ENCODE peak calls at places on chromosomes 6 and 20, in six cellular contexts. One of them, this sample, is unnamed.

GRCh38 chr6:142943746-142944125 is 1.2 kb downstream of the HIVEP2 start:
- DNase-seq in NCI-H2029: no peak
- DNase-seq in OCI-M1: peak
- DNase-seq in LoVo: no peak
- DNase-seq in activated naive CD4-positive, alpha-beta T cell: no peak
- DNase-seq in AG20443: no peak
- DNase-seq in this sample: peak

GRCh38 chr20:53157443-53158408 is 185.6 kb downstream of the TSHZ2 start:
- DNase-seq in activated naive CD4-positive, alpha-beta T cell: no peak
- DNase-seq in LoVo: peak
- DNase-seq in OCI-M1: peak
- DNase-seq in AG20443: no peak
- DNase-seq in NCI-H2029: no peak
- DNase-seq in this sample: peak

GRCh38 chr6:46933751-46934150 is 12.0 kb upstream of the ADGRF5 start:
- DNase-seq in AG20443: no peak
- DNase-seq in activated naive CD4-positive, alpha-beta T cell: no peak
- DNase-seq in OCI-M1: no peak
- DNase-seq in LoVo: no peak
- DNase-seq in NCI-H2029: no peak
- DNase-seq in this sample: no peak

GRCh38 chr6:159217595-159218275 is 48.5 kb downstream of the FNDC1 start:
- DNase-seq in AG20443: peak
- DNase-seq in activated naive CD4-positive, alpha-beta T cell: no peak
- DNase-seq in NCI-H2029: peak
- DNase-seq in OCI-M1: peak
- DNase-seq in LoVo: peak
- DNase-seq in this sample: no peak

GRCh38 chr6:149335924-149336323 is 18.4 kb downstream of the TAB2 start:
- DNase-seq in AG20443: peak
- DNase-seq in NCI-H2029: no peak
- DNase-seq in OCI-M1: no peak
- DNase-seq in activated naive CD4-positive, alpha-beta T cell: no peak
- DNase-seq in LoVo: peak
- DNase-seq in this sample: peak

GRCh38 chr6:90194371-90194841 is 102.2 kb downstream of the BACH2 start:
- DNase-seq in activated naive CD4-positive, alpha-beta T cell: no peak
- DNase-seq in NCI-H2029: no peak
- DNase-seq in LoVo: no peak
- DNase-seq in OCI-M1: no peak
- DNase-seq in AG20443: peak
- DNase-seq in this sample: no peak

GRCh38 chr6:38413097-38413800 is 226.5 kb downstream of the BTBD9 start:
- DNase-seq in NCI-H2029: no peak
- DNase-seq in AG20443: peak
- DNase-seq in activated naive CD4-positive, alpha-beta T cell: no peak
- DNase-seq in LoVo: no peak
- DNase-seq in OCI-M1: no peak
- DNase-seq in this sample: no peak

GRCh38 chr6:112337209-112337638 is 9.9 kb upstream of the RFPL4B start:
- DNase-seq in activated naive CD4-positive, alpha-beta T cell: no peak
- DNase-seq in NCI-H2029: peak
- DNase-seq in AG20443: peak
- DNase-seq in LoVo: peak
- DNase-seq in OCI-M1: peak
- DNase-seq in this sample: no peak

GRCh38 chr6:39343461-39343870 is 21.0 kb upstream of the KCNK16 start:
- DNase-seq in LoVo: no peak
- DNase-seq in AG20443: no peak
- DNase-seq in OCI-M1: no peak
- DNase-seq in NCI-H2029: no peak
- DNase-seq in activated naive CD4-positive, alpha-beta T cell: no peak
- DNase-seq in this sample: no peak

GRCh38 chr6:31048090-31048489 is 37.8 kb downstream of the MUC22 start:
- DNase-seq in LoVo: peak
- DNase-seq in NCI-H2029: no peak
- DNase-seq in AG20443: no peak
- DNase-seq in activated naive CD4-positive, alpha-beta T cell: no peak
- DNase-seq in OCI-M1: no peak
- DNase-seq in this sample: no peak

GRCh38 chr6:1630212-1630770 is 20.6 kb downstream of the FOXC1 start:
- DNase-seq in AG20443: no peak
- DNase-seq in LoVo: no peak
- DNase-seq in OCI-M1: no peak
- DNase-seq in NCI-H2029: no peak
- DNase-seq in activated naive CD4-positive, alpha-beta T cell: no peak
- DNase-seq in this sample: no peak

GRCh38 chr20:37669062-37669772 is 24.6 kb upstream of the CTNNBL1 start:
- DNase-seq in AG20443: no peak
- DNase-seq in LoVo: no peak
- DNase-seq in NCI-H2029: no peak
- DNase-seq in activated naive CD4-positive, alpha-beta T cell: no peak
- DNase-seq in OCI-M1: peak
- DNase-seq in this sample: peak

GRCh38 chr6:49743427-49743826 is 761 bp downstream of the CRISP3 start:
- DNase-seq in OCI-M1: peak
- DNase-seq in NCI-H2029: no peak
- DNase-seq in LoVo: no peak
- DNase-seq in AG20443: no peak
- DNase-seq in activated naive CD4-positive, alpha-beta T cell: no peak
- DNase-seq in this sample: no peak

GRCh38 chr6:169639653-169640278 is 62.1 kb downstream of the WDR27 start:
- DNase-seq in activated naive CD4-positive, alpha-beta T cell: no peak
- DNase-seq in NCI-H2029: no peak
- DNase-seq in LoVo: no peak
- DNase-seq in OCI-M1: no peak
- DNase-seq in AG20443: no peak
- DNase-seq in this sample: no peak

GRCh38 chr6:165600606-165601005 is 62.4 kb downstream of the PDE10A start:
- DNase-seq in AG20443: no peak
- DNase-seq in NCI-H2029: no peak
- DNase-seq in OCI-M1: no peak
- DNase-seq in activated naive CD4-positive, alpha-beta T cell: no peak
- DNase-seq in LoVo: no peak
- DNase-seq in this sample: no peak

GRCh38 chr6:166999845-167000253 is 652 bp downstream of the CEP43 start:
- DNase-seq in NCI-H2029: no peak
- DNase-seq in activated naive CD4-positive, alpha-beta T cell: no peak
- DNase-seq in OCI-M1: peak
- DNase-seq in AG20443: no peak
- DNase-seq in LoVo: no peak
- DNase-seq in this sample: no peak

GRCh38 chr6:169388767-169389166 is 135.1 kb upstream of the THBS2 start:
- DNase-seq in LoVo: no peak
- DNase-seq in activated naive CD4-positive, alpha-beta T cell: no peak
- DNase-seq in NCI-H2029: no peak
- DNase-seq in OCI-M1: no peak
- DNase-seq in AG20443: no peak
- DNase-seq in this sample: no peak

GRCh38 chr6:3490622-3490980 is 33.8 kb upstream of the SLC22A23 start:
- DNase-seq in AG20443: no peak
- DNase-seq in activated naive CD4-positive, alpha-beta T cell: no peak
- DNase-seq in NCI-H2029: no peak
- DNase-seq in LoVo: no peak
- DNase-seq in OCI-M1: no peak
- DNase-seq in this sample: no peak

GRCh38 chr6:36793296-36793912 is 45.8 kb downstream of the CPNE5 start:
- DNase-seq in AG20443: no peak
- DNase-seq in LoVo: no peak
- DNase-seq in NCI-H2029: no peak
- DNase-seq in activated naive CD4-positive, alpha-beta T cell: no peak
- DNase-seq in OCI-M1: no peak
- DNase-seq in this sample: no peak

GRCh38 chr6:14621518-14621917 is 503.9 kb downstream of the CD83 start:
- DNase-seq in NCI-H2029: no peak
- DNase-seq in activated naive CD4-positive, alpha-beta T cell: no peak
- DNase-seq in OCI-M1: no peak
- DNase-seq in LoVo: no peak
- DNase-seq in AG20443: peak
- DNase-seq in this sample: no peak

GRCh38 chr20:1280421-1281102 is 14.5 kb downstream of the SNPH start:
- DNase-seq in NCI-H2029: no peak
- DNase-seq in AG20443: no peak
- DNase-seq in OCI-M1: no peak
- DNase-seq in activated naive CD4-positive, alpha-beta T cell: no peak
- DNase-seq in LoVo: no peak
- DNase-seq in this sample: no peak

GRCh38 chr20:55530763-55531162 is 474.6 kb downstream of the CBLN4 start:
- DNase-seq in activated naive CD4-positive, alpha-beta T cell: no peak
- DNase-seq in NCI-H2029: no peak
- DNase-seq in OCI-M1: no peak
- DNase-seq in AG20443: no peak
- DNase-seq in LoVo: no peak
- DNase-seq in this sample: no peak

GRCh38 chr6:127520061-127520460 is 926 bp upstream of the MTCL3 start:
- DNase-seq in NCI-H2029: no peak
- DNase-seq in activated naive CD4-positive, alpha-beta T cell: no peak
- DNase-seq in LoVo: no peak
- DNase-seq in AG20443: no peak
- DNase-seq in OCI-M1: peak
- DNase-seq in this sample: peak

GRCh38 chr20:24871429-24872213 is 77.4 kb upstream of the CST7 start:
- DNase-seq in NCI-H2029: no peak
- DNase-seq in activated naive CD4-positive, alpha-beta T cell: no peak
- DNase-seq in LoVo: no peak
- DNase-seq in AG20443: no peak
- DNase-seq in OCI-M1: no peak
- DNase-seq in this sample: no peak

GRCh38 chr6:22613695-22614094 is 44.3 kb downstream of the HDGFL1 start:
- DNase-seq in LoVo: no peak
- DNase-seq in NCI-H2029: no peak
- DNase-seq in activated naive CD4-positive, alpha-beta T cell: no peak
- DNase-seq in AG20443: peak
- DNase-seq in OCI-M1: no peak
- DNase-seq in this sample: no peak

GRCh38 chr20:2698186-2698817 is 5.7 kb downstream of the EBF4 start:
- DNase-seq in AG20443: no peak
- DNase-seq in NCI-H2029: no peak
- DNase-seq in OCI-M1: no peak
- DNase-seq in LoVo: no peak
- DNase-seq in activated naive CD4-positive, alpha-beta T cell: no peak
- DNase-seq in this sample: no peak

GRCh38 chr6:51613558-51613957 is 473.9 kb downstream of the PKHD1 start:
- DNase-seq in OCI-M1: no peak
- DNase-seq in LoVo: no peak
- DNase-seq in AG20443: no peak
- DNase-seq in activated naive CD4-positive, alpha-beta T cell: no peak
- DNase-seq in NCI-H2029: no peak
- DNase-seq in this sample: no peak

GRCh38 chr20:36847710-36848040 is 28.3 kb upstream of the TLDC2 start:
- DNase-seq in activated naive CD4-positive, alpha-beta T cell: no peak
- DNase-seq in OCI-M1: no peak
- DNase-seq in NCI-H2029: no peak
- DNase-seq in LoVo: no peak
- DNase-seq in AG20443: no peak
- DNase-seq in this sample: peak

GRCh38 chr6:37303891-37304503 is 46.1 kb upstream of the TMEM217 start:
- DNase-seq in LoVo: no peak
- DNase-seq in OCI-M1: peak
- DNase-seq in activated naive CD4-positive, alpha-beta T cell: no peak
- DNase-seq in NCI-H2029: no peak
- DNase-seq in AG20443: peak
- DNase-seq in this sample: peak

GRCh38 chr20:19074828-19075516 is 137.5 kb upstream of the SLC24A3 start:
- DNase-seq in activated naive CD4-positive, alpha-beta T cell: no peak
- DNase-seq in LoVo: no peak
- DNase-seq in OCI-M1: peak
- DNase-seq in AG20443: no peak
- DNase-seq in NCI-H2029: peak
- DNase-seq in this sample: peak

GRCh38 chr6:43669922-43670622 is 17.5 kb downstream of the MRPS18A start:
- DNase-seq in NCI-H2029: no peak
- DNase-seq in AG20443: no peak
- DNase-seq in OCI-M1: peak
- DNase-seq in activated naive CD4-positive, alpha-beta T cell: no peak
- DNase-seq in LoVo: no peak
- DNase-seq in this sample: peak

This sample was measured in MV-4-11.